ENCODE peak calls at places on chromosomes 7 and 10, in seven cellular contexts. One of them, this sample, is unnamed.
A peak's percentile ranks its signal among the peaks of the same experiment; 100 is the strongest.

GRCh38 chr7:140557809-140558518 is 78.7 kb upstream of the MKRN1 start:
- DNase-seq in iPS DF 6.9: no peak
- DNase-seq in SK-N-MC: no peak
- DNase-seq in ovary: peak; percentile 7
- DNase-seq in T-helper 17 cell: no peak
- DNase-seq in GM20000: no peak
- DNase-seq in NCI-H1105 treated with DMSO at 0.1 percent for 48 hours: no peak
- DNase-seq in this sample: no peak

GRCh38 chr7:150847536-150847935 is 4.8 kb upstream of the AOC1 start:
- DNase-seq in T-helper 17 cell: no peak
- DNase-seq in ovary: no peak
- DNase-seq in GM20000: no peak
- DNase-seq in SK-N-MC: no peak
- DNase-seq in NCI-H1105 treated with DMSO at 0.1 percent for 48 hours: no peak
- DNase-seq in iPS DF 6.9: no peak
- DNase-seq in this sample: no peak

GRCh38 chr7:132024290-132024689 is 467.9 kb upstream of the PODXL start:
- DNase-seq in T-helper 17 cell: no peak
- DNase-seq in ovary: no peak
- DNase-seq in GM20000: no peak
- DNase-seq in NCI-H1105 treated with DMSO at 0.1 percent for 48 hours: no peak
- DNase-seq in SK-N-MC: no peak
- DNase-seq in iPS DF 6.9: no peak
- DNase-seq in this sample: no peak

GRCh38 chr10:103696411-103697145 is 158.8 kb downstream of the SH3PXD2A start:
- DNase-seq in SK-N-MC: no peak
- DNase-seq in ovary: no peak
- DNase-seq in NCI-H1105 treated with DMSO at 0.1 percent for 48 hours: no peak
- DNase-seq in GM20000: peak; percentile 84
- DNase-seq in T-helper 17 cell: peak; percentile 61
- DNase-seq in iPS DF 6.9: peak; percentile 37
- DNase-seq in this sample: no peak

GRCh38 chr10:94219829-94220228 is 142.9 kb downstream of the NOC3L start:
- DNase-seq in NCI-H1105 treated with DMSO at 0.1 percent for 48 hours: no peak
- DNase-seq in ovary: no peak
- DNase-seq in SK-N-MC: no peak
- DNase-seq in GM20000: no peak
- DNase-seq in iPS DF 6.9: no peak
- DNase-seq in T-helper 17 cell: no peak
- DNase-seq in this sample: no peak

GRCh38 chr7:158606111-158606510 is 18.5 kb upstream of the PTPRN2 start:
- DNase-seq in GM20000: no peak
- DNase-seq in SK-N-MC: no peak
- DNase-seq in NCI-H1105 treated with DMSO at 0.1 percent for 48 hours: no peak
- DNase-seq in ovary: no peak
- DNase-seq in iPS DF 6.9: no peak
- DNase-seq in T-helper 17 cell: no peak
- DNase-seq in this sample: no peak

GRCh38 chr7:34066968-34067367 is 161.6 kb downstream of the BMPER start:
- DNase-seq in GM20000: no peak
- DNase-seq in ovary: no peak
- DNase-seq in iPS DF 6.9: no peak
- DNase-seq in T-helper 17 cell: no peak
- DNase-seq in SK-N-MC: peak; percentile 73
- DNase-seq in NCI-H1105 treated with DMSO at 0.1 percent for 48 hours: peak; percentile 46
- DNase-seq in this sample: no peak

GRCh38 chr10:113616244-113617074 is 47.4 kb downstream of the NRAP start:
- DNase-seq in T-helper 17 cell: no peak
- DNase-seq in SK-N-MC: no peak
- DNase-seq in GM20000: no peak
- DNase-seq in iPS DF 6.9: no peak
- DNase-seq in ovary: no peak
- DNase-seq in NCI-H1105 treated with DMSO at 0.1 percent for 48 hours: no peak
- DNase-seq in this sample: no peak

GRCh38 chr7:82172017-82172416 is 271.6 kb downstream of the CACNA2D1 start:
- DNase-seq in NCI-H1105 treated with DMSO at 0.1 percent for 48 hours: peak; percentile 16
- DNase-seq in ovary: no peak
- DNase-seq in SK-N-MC: no peak
- DNase-seq in GM20000: no peak
- DNase-seq in T-helper 17 cell: no peak
- DNase-seq in iPS DF 6.9: no peak
- DNase-seq in this sample: peak; percentile 23

GRCh38 chr7:23811540-23811939 is 101.5 kb downstream of the STK31 start:
- DNase-seq in GM20000: no peak
- DNase-seq in NCI-H1105 treated with DMSO at 0.1 percent for 48 hours: no peak
- DNase-seq in T-helper 17 cell: no peak
- DNase-seq in ovary: no peak
- DNase-seq in SK-N-MC: no peak
- DNase-seq in iPS DF 6.9: no peak
- DNase-seq in this sample: no peak

GRCh38 chr10:88754272-88754671 is 5.5 kb upstream of the LIPN start:
- DNase-seq in SK-N-MC: no peak
- DNase-seq in ovary: no peak
- DNase-seq in GM20000: no peak
- DNase-seq in NCI-H1105 treated with DMSO at 0.1 percent for 48 hours: no peak
- DNase-seq in iPS DF 6.9: no peak
- DNase-seq in T-helper 17 cell: no peak
- DNase-seq in this sample: no peak

GRCh38 chr7:117818241-117818640 is 55.0 kb downstream of the CTTNBP2 start:
- DNase-seq in SK-N-MC: no peak
- DNase-seq in NCI-H1105 treated with DMSO at 0.1 percent for 48 hours: no peak
- DNase-seq in GM20000: no peak
- DNase-seq in ovary: no peak
- DNase-seq in T-helper 17 cell: no peak
- DNase-seq in iPS DF 6.9: no peak
- DNase-seq in this sample: no peak

GRCh38 chr10:44339218-44339617 is 45.7 kb downstream of the CXCL12 start:
- DNase-seq in ovary: no peak
- DNase-seq in NCI-H1105 treated with DMSO at 0.1 percent for 48 hours: no peak
- DNase-seq in GM20000: no peak
- DNase-seq in iPS DF 6.9: no peak
- DNase-seq in T-helper 17 cell: no peak
- DNase-seq in SK-N-MC: no peak
- DNase-seq in this sample: no peak

GRCh38 chr10:132422169-132422691 is 25.2 kb downstream of the PWWP2B start:
- DNase-seq in GM20000: peak; percentile 66
- DNase-seq in ovary: no peak
- DNase-seq in SK-N-MC: no peak
- DNase-seq in iPS DF 6.9: no peak
- DNase-seq in T-helper 17 cell: no peak
- DNase-seq in NCI-H1105 treated with DMSO at 0.1 percent for 48 hours: peak; percentile 68
- DNase-seq in this sample: no peak

GRCh38 chr10:110226555-110226925 is 19.1 kb downstream of the MXI1 start:
- DNase-seq in NCI-H1105 treated with DMSO at 0.1 percent for 48 hours: peak; percentile 62
- DNase-seq in iPS DF 6.9: no peak
- DNase-seq in GM20000: peak; percentile 92
- DNase-seq in ovary: peak; percentile 94
- DNase-seq in T-helper 17 cell: peak; percentile 82
- DNase-seq in SK-N-MC: no peak
- DNase-seq in this sample: peak; percentile 71